ENCODE peak calls at places on chromosomes 2 and 18, in nine cellular contexts. One of them, this sample, is unnamed.

GRCh38 chr2:190183535-190183934 is 121.0 kb upstream of the MSTN start:
- DNase-seq in left lobe of liver: no peak
- DNase-seq in activated naive CD4-positive, alpha-beta T cell treated with anti-CD3 and anti-CD28 coated beads, Interleukin-2, amount 50 U/mL, for 16 hours: no peak
- DNase-seq in NCI-H2029: no peak
- DNase-seq in smooth muscle cell of the brain vasculature: no peak
- DNase-seq in activated T-helper 9 cell treated with anti-CD3 and anti-CD28 coated beads, Interleukin-2, amount 50 U/mL, for 16 hours: no peak
- DNase-seq in neuronal stem cell: no peak
- DNase-seq in T follicular helper cell: no peak
- DNase-seq in stimulated activated CD4-positive, alpha-beta T cell treated with anti-CD3 and anti-CD28 coated beads, Interleukin-4, amount 100 ng/mL, for 48 hours: no peak
- DNase-seq in this sample: no peak

GRCh38 chr2:222903234-222904220 is 42.7 kb downstream of the ACSL3 start:
- DNase-seq in NCI-H2029: peak; percentile 43
- DNase-seq in T follicular helper cell: peak; percentile 3
- DNase-seq in smooth muscle cell of the brain vasculature: peak; percentile 28
- DNase-seq in stimulated activated CD4-positive, alpha-beta T cell treated with anti-CD3 and anti-CD28 coated beads, Interleukin-4, amount 100 ng/mL, for 48 hours: peak; percentile 16
- DNase-seq in activated T-helper 9 cell treated with anti-CD3 and anti-CD28 coated beads, Interleukin-2, amount 50 U/mL, for 16 hours: no peak
- DNase-seq in activated naive CD4-positive, alpha-beta T cell treated with anti-CD3 and anti-CD28 coated beads, Interleukin-2, amount 50 U/mL, for 16 hours: peak; percentile 20
- DNase-seq in neuronal stem cell: no peak
- DNase-seq in left lobe of liver: no peak
- DNase-seq in this sample: no peak

GRCh38 chr2:11346129-11346528 is 1.7 kb upstream of the ROCK2 start:
- DNase-seq in activated T-helper 9 cell treated with anti-CD3 and anti-CD28 coated beads, Interleukin-2, amount 50 U/mL, for 16 hours: no peak
- DNase-seq in smooth muscle cell of the brain vasculature: no peak
- DNase-seq in neuronal stem cell: no peak
- DNase-seq in left lobe of liver: no peak
- DNase-seq in NCI-H2029: no peak
- DNase-seq in T follicular helper cell: no peak
- DNase-seq in stimulated activated CD4-positive, alpha-beta T cell treated with anti-CD3 and anti-CD28 coated beads, Interleukin-4, amount 100 ng/mL, for 48 hours: no peak
- DNase-seq in activated naive CD4-positive, alpha-beta T cell treated with anti-CD3 and anti-CD28 coated beads, Interleukin-2, amount 50 U/mL, for 16 hours: no peak
- DNase-seq in this sample: no peak

GRCh38 chr2:113080134-113080533 is 12.4 kb downstream of the IL1F10 start:
- DNase-seq in activated T-helper 9 cell treated with anti-CD3 and anti-CD28 coated beads, Interleukin-2, amount 50 U/mL, for 16 hours: peak; percentile 8
- DNase-seq in left lobe of liver: peak; percentile 55
- DNase-seq in stimulated activated CD4-positive, alpha-beta T cell treated with anti-CD3 and anti-CD28 coated beads, Interleukin-4, amount 100 ng/mL, for 48 hours: peak; percentile 25
- DNase-seq in NCI-H2029: no peak
- DNase-seq in T follicular helper cell: peak; percentile 4
- DNase-seq in smooth muscle cell of the brain vasculature: no peak
- DNase-seq in activated naive CD4-positive, alpha-beta T cell treated with anti-CD3 and anti-CD28 coated beads, Interleukin-2, amount 50 U/mL, for 16 hours: peak; percentile 49
- DNase-seq in neuronal stem cell: peak; percentile 55
- DNase-seq in this sample: no peak

GRCh38 chr2:236576978-236577377 is 7.4 kb downstream of the ACKR3 start:
- DNase-seq in T follicular helper cell: no peak
- DNase-seq in activated naive CD4-positive, alpha-beta T cell treated with anti-CD3 and anti-CD28 coated beads, Interleukin-2, amount 50 U/mL, for 16 hours: no peak
- DNase-seq in stimulated activated CD4-positive, alpha-beta T cell treated with anti-CD3 and anti-CD28 coated beads, Interleukin-4, amount 100 ng/mL, for 48 hours: no peak
- DNase-seq in neuronal stem cell: no peak
- DNase-seq in NCI-H2029: no peak
- DNase-seq in left lobe of liver: no peak
- DNase-seq in activated T-helper 9 cell treated with anti-CD3 and anti-CD28 coated beads, Interleukin-2, amount 50 U/mL, for 16 hours: no peak
- DNase-seq in smooth muscle cell of the brain vasculature: no peak
- DNase-seq in this sample: no peak

GRCh38 chr2:24421668-24422067 is 61.3 kb upstream of the ITSN2 start:
- DNase-seq in NCI-H2029: peak; percentile 5
- DNase-seq in left lobe of liver: peak; percentile 52
- DNase-seq in T follicular helper cell: peak; percentile 32
- DNase-seq in stimulated activated CD4-positive, alpha-beta T cell treated with anti-CD3 and anti-CD28 coated beads, Interleukin-4, amount 100 ng/mL, for 48 hours: peak; percentile 58
- DNase-seq in smooth muscle cell of the brain vasculature: no peak
- DNase-seq in activated T-helper 9 cell treated with anti-CD3 and anti-CD28 coated beads, Interleukin-2, amount 50 U/mL, for 16 hours: peak; percentile 20
- DNase-seq in neuronal stem cell: no peak
- DNase-seq in activated naive CD4-positive, alpha-beta T cell treated with anti-CD3 and anti-CD28 coated beads, Interleukin-2, amount 50 U/mL, for 16 hours: peak; percentile 58
- DNase-seq in this sample: peak; percentile 60

GRCh38 chr2:36708119-36708741 is 11.7 kb downstream of the VIT start:
- DNase-seq in NCI-H2029: no peak
- DNase-seq in left lobe of liver: no peak
- DNase-seq in activated naive CD4-positive, alpha-beta T cell treated with anti-CD3 and anti-CD28 coated beads, Interleukin-2, amount 50 U/mL, for 16 hours: no peak
- DNase-seq in activated T-helper 9 cell treated with anti-CD3 and anti-CD28 coated beads, Interleukin-2, amount 50 U/mL, for 16 hours: no peak
- DNase-seq in stimulated activated CD4-positive, alpha-beta T cell treated with anti-CD3 and anti-CD28 coated beads, Interleukin-4, amount 100 ng/mL, for 48 hours: no peak
- DNase-seq in smooth muscle cell of the brain vasculature: no peak
- DNase-seq in neuronal stem cell: no peak
- DNase-seq in T follicular helper cell: no peak
- DNase-seq in this sample: no peak

GRCh38 chr2:132417430-132418035 is 928 bp downstream of the GPR39 start:
- DNase-seq in stimulated activated CD4-positive, alpha-beta T cell treated with anti-CD3 and anti-CD28 coated beads, Interleukin-4, amount 100 ng/mL, for 48 hours: no peak
- DNase-seq in neuronal stem cell: no peak
- DNase-seq in NCI-H2029: no peak
- DNase-seq in activated naive CD4-positive, alpha-beta T cell treated with anti-CD3 and anti-CD28 coated beads, Interleukin-2, amount 50 U/mL, for 16 hours: no peak
- DNase-seq in activated T-helper 9 cell treated with anti-CD3 and anti-CD28 coated beads, Interleukin-2, amount 50 U/mL, for 16 hours: no peak
- DNase-seq in smooth muscle cell of the brain vasculature: no peak
- DNase-seq in left lobe of liver: no peak
- DNase-seq in T follicular helper cell: no peak
- DNase-seq in this sample: no peak

GRCh38 chr2:168920504-168921157 is 19.5 kb downstream of the G6PC2 start:
- DNase-seq in activated T-helper 9 cell treated with anti-CD3 and anti-CD28 coated beads, Interleukin-2, amount 50 U/mL, for 16 hours: no peak
- DNase-seq in NCI-H2029: peak; percentile 13
- DNase-seq in neuronal stem cell: peak; percentile 26
- DNase-seq in activated naive CD4-positive, alpha-beta T cell treated with anti-CD3 and anti-CD28 coated beads, Interleukin-2, amount 50 U/mL, for 16 hours: no peak
- DNase-seq in left lobe of liver: no peak
- DNase-seq in smooth muscle cell of the brain vasculature: peak; percentile 24
- DNase-seq in T follicular helper cell: no peak
- DNase-seq in stimulated activated CD4-positive, alpha-beta T cell treated with anti-CD3 and anti-CD28 coated beads, Interleukin-4, amount 100 ng/mL, for 48 hours: no peak
- DNase-seq in this sample: no peak

GRCh38 chr18:53920312-53921075 is 304.0 kb downstream of the MBD2 start:
- DNase-seq in left lobe of liver: no peak
- DNase-seq in stimulated activated CD4-positive, alpha-beta T cell treated with anti-CD3 and anti-CD28 coated beads, Interleukin-4, amount 100 ng/mL, for 48 hours: no peak
- DNase-seq in neuronal stem cell: no peak
- DNase-seq in activated naive CD4-positive, alpha-beta T cell treated with anti-CD3 and anti-CD28 coated beads, Interleukin-2, amount 50 U/mL, for 16 hours: no peak
- DNase-seq in smooth muscle cell of the brain vasculature: no peak
- DNase-seq in activated T-helper 9 cell treated with anti-CD3 and anti-CD28 coated beads, Interleukin-2, amount 50 U/mL, for 16 hours: no peak
- DNase-seq in NCI-H2029: no peak
- DNase-seq in T follicular helper cell: no peak
- DNase-seq in this sample: no peak

GRCh38 chr2:236685361-236685760 is 115.7 kb downstream of the ACKR3 start:
- DNase-seq in smooth muscle cell of the brain vasculature: no peak
- DNase-seq in T follicular helper cell: no peak
- DNase-seq in NCI-H2029: no peak
- DNase-seq in left lobe of liver: no peak
- DNase-seq in neuronal stem cell: no peak
- DNase-seq in activated T-helper 9 cell treated with anti-CD3 and anti-CD28 coated beads, Interleukin-2, amount 50 U/mL, for 16 hours: no peak
- DNase-seq in stimulated activated CD4-positive, alpha-beta T cell treated with anti-CD3 and anti-CD28 coated beads, Interleukin-4, amount 100 ng/mL, for 48 hours: no peak
- DNase-seq in activated naive CD4-positive, alpha-beta T cell treated with anti-CD3 and anti-CD28 coated beads, Interleukin-2, amount 50 U/mL, for 16 hours: no peak
- DNase-seq in this sample: no peak

GRCh38 chr2:45237850-45238542 is 228.7 kb upstream of the SIX2 start:
- DNase-seq in activated naive CD4-positive, alpha-beta T cell treated with anti-CD3 and anti-CD28 coated beads, Interleukin-2, amount 50 U/mL, for 16 hours: no peak
- DNase-seq in activated T-helper 9 cell treated with anti-CD3 and anti-CD28 coated beads, Interleukin-2, amount 50 U/mL, for 16 hours: no peak
- DNase-seq in smooth muscle cell of the brain vasculature: peak; percentile 93
- DNase-seq in NCI-H2029: no peak
- DNase-seq in stimulated activated CD4-positive, alpha-beta T cell treated with anti-CD3 and anti-CD28 coated beads, Interleukin-4, amount 100 ng/mL, for 48 hours: peak; percentile 19
- DNase-seq in neuronal stem cell: no peak
- DNase-seq in left lobe of liver: no peak
- DNase-seq in T follicular helper cell: no peak
- DNase-seq in this sample: peak; percentile 42

GRCh38 chr18:23585897-23586248 is 433 bp downstream of the NPC1 start:
- DNase-seq in T follicular helper cell: no peak
- DNase-seq in smooth muscle cell of the brain vasculature: no peak
- DNase-seq in activated naive CD4-positive, alpha-beta T cell treated with anti-CD3 and anti-CD28 coated beads, Interleukin-2, amount 50 U/mL, for 16 hours: no peak
- DNase-seq in NCI-H2029: no peak
- DNase-seq in left lobe of liver: no peak
- DNase-seq in activated T-helper 9 cell treated with anti-CD3 and anti-CD28 coated beads, Interleukin-2, amount 50 U/mL, for 16 hours: no peak
- DNase-seq in stimulated activated CD4-positive, alpha-beta T cell treated with anti-CD3 and anti-CD28 coated beads, Interleukin-4, amount 100 ng/mL, for 48 hours: no peak
- DNase-seq in neuronal stem cell: no peak
- DNase-seq in this sample: no peak

GRCh38 chr2:102258386-102259074 is 52.8 kb upstream of the IL1RL1 start:
- DNase-seq in activated T-helper 9 cell treated with anti-CD3 and anti-CD28 coated beads, Interleukin-2, amount 50 U/mL, for 16 hours: no peak
- DNase-seq in NCI-H2029: no peak
- DNase-seq in smooth muscle cell of the brain vasculature: no peak
- DNase-seq in left lobe of liver: no peak
- DNase-seq in neuronal stem cell: no peak
- DNase-seq in activated naive CD4-positive, alpha-beta T cell treated with anti-CD3 and anti-CD28 coated beads, Interleukin-2, amount 50 U/mL, for 16 hours: peak; percentile 38
- DNase-seq in stimulated activated CD4-positive, alpha-beta T cell treated with anti-CD3 and anti-CD28 coated beads, Interleukin-4, amount 100 ng/mL, for 48 hours: no peak
- DNase-seq in T follicular helper cell: no peak
- DNase-seq in this sample: no peak

GRCh38 chr2:15744820-15745219 is 153.2 kb downstream of the DDX1 start:
- DNase-seq in activated naive CD4-positive, alpha-beta T cell treated with anti-CD3 and anti-CD28 coated beads, Interleukin-2, amount 50 U/mL, for 16 hours: no peak
- DNase-seq in stimulated activated CD4-positive, alpha-beta T cell treated with anti-CD3 and anti-CD28 coated beads, Interleukin-4, amount 100 ng/mL, for 48 hours: no peak
- DNase-seq in activated T-helper 9 cell treated with anti-CD3 and anti-CD28 coated beads, Interleukin-2, amount 50 U/mL, for 16 hours: no peak
- DNase-seq in smooth muscle cell of the brain vasculature: no peak
- DNase-seq in left lobe of liver: no peak
- DNase-seq in NCI-H2029: no peak
- DNase-seq in neuronal stem cell: no peak
- DNase-seq in T follicular helper cell: no peak
- DNase-seq in this sample: no peak

GRCh38 chr2:54206596-54206995 is 49.4 kb downstream of the TSPYL6 start:
- DNase-seq in smooth muscle cell of the brain vasculature: peak; percentile 39
- DNase-seq in neuronal stem cell: no peak
- DNase-seq in stimulated activated CD4-positive, alpha-beta T cell treated with anti-CD3 and anti-CD28 coated beads, Interleukin-4, amount 100 ng/mL, for 48 hours: no peak
- DNase-seq in NCI-H2029: no peak
- DNase-seq in activated T-helper 9 cell treated with anti-CD3 and anti-CD28 coated beads, Interleukin-2, amount 50 U/mL, for 16 hours: no peak
- DNase-seq in T follicular helper cell: no peak
- DNase-seq in activated naive CD4-positive, alpha-beta T cell treated with anti-CD3 and anti-CD28 coated beads, Interleukin-2, amount 50 U/mL, for 16 hours: no peak
- DNase-seq in left lobe of liver: no peak
- DNase-seq in this sample: no peak

GRCh38 chr2:2575870-2576386 is 244.9 kb upstream of the MYT1L start:
- DNase-seq in activated T-helper 9 cell treated with anti-CD3 and anti-CD28 coated beads, Interleukin-2, amount 50 U/mL, for 16 hours: no peak
- DNase-seq in left lobe of liver: no peak
- DNase-seq in activated naive CD4-positive, alpha-beta T cell treated with anti-CD3 and anti-CD28 coated beads, Interleukin-2, amount 50 U/mL, for 16 hours: no peak
- DNase-seq in stimulated activated CD4-positive, alpha-beta T cell treated with anti-CD3 and anti-CD28 coated beads, Interleukin-4, amount 100 ng/mL, for 48 hours: no peak
- DNase-seq in NCI-H2029: no peak
- DNase-seq in neuronal stem cell: no peak
- DNase-seq in smooth muscle cell of the brain vasculature: no peak
- DNase-seq in T follicular helper cell: no peak
- DNase-seq in this sample: no peak

GRCh38 chr2:119660343-119660658 is 18.7 kb upstream of the TMEM177 start:
- DNase-seq in activated naive CD4-positive, alpha-beta T cell treated with anti-CD3 and anti-CD28 coated beads, Interleukin-2, amount 50 U/mL, for 16 hours: no peak
- DNase-seq in neuronal stem cell: no peak
- DNase-seq in smooth muscle cell of the brain vasculature: no peak
- DNase-seq in NCI-H2029: no peak
- DNase-seq in left lobe of liver: no peak
- DNase-seq in stimulated activated CD4-positive, alpha-beta T cell treated with anti-CD3 and anti-CD28 coated beads, Interleukin-4, amount 100 ng/mL, for 48 hours: no peak
- DNase-seq in activated T-helper 9 cell treated with anti-CD3 and anti-CD28 coated beads, Interleukin-2, amount 50 U/mL, for 16 hours: no peak
- DNase-seq in T follicular helper cell: no peak
- DNase-seq in this sample: no peak

GRCh38 chr2:40227200-40227599 is 224.7 kb downstream of the SLC8A1 start:
- DNase-seq in neuronal stem cell: no peak
- DNase-seq in activated T-helper 9 cell treated with anti-CD3 and anti-CD28 coated beads, Interleukin-2, amount 50 U/mL, for 16 hours: no peak
- DNase-seq in stimulated activated CD4-positive, alpha-beta T cell treated with anti-CD3 and anti-CD28 coated beads, Interleukin-4, amount 100 ng/mL, for 48 hours: no peak
- DNase-seq in left lobe of liver: no peak
- DNase-seq in activated naive CD4-positive, alpha-beta T cell treated with anti-CD3 and anti-CD28 coated beads, Interleukin-2, amount 50 U/mL, for 16 hours: no peak
- DNase-seq in T follicular helper cell: no peak
- DNase-seq in smooth muscle cell of the brain vasculature: no peak
- DNase-seq in NCI-H2029: no peak
- DNase-seq in this sample: no peak

GRCh38 chr2:138522556-138522955 is 21.0 kb downstream of the SPOPL start:
- DNase-seq in stimulated activated CD4-positive, alpha-beta T cell treated with anti-CD3 and anti-CD28 coated beads, Interleukin-4, amount 100 ng/mL, for 48 hours: no peak
- DNase-seq in left lobe of liver: no peak
- DNase-seq in neuronal stem cell: no peak
- DNase-seq in T follicular helper cell: no peak
- DNase-seq in activated naive CD4-positive, alpha-beta T cell treated with anti-CD3 and anti-CD28 coated beads, Interleukin-2, amount 50 U/mL, for 16 hours: no peak
- DNase-seq in activated T-helper 9 cell treated with anti-CD3 and anti-CD28 coated beads, Interleukin-2, amount 50 U/mL, for 16 hours: no peak
- DNase-seq in NCI-H2029: no peak
- DNase-seq in smooth muscle cell of the brain vasculature: no peak
- DNase-seq in this sample: no peak

GRCh38 chr18:8450013-8450412 is 159.2 kb upstream of the RAB12 start:
- DNase-seq in neuronal stem cell: no peak
- DNase-seq in NCI-H2029: no peak
- DNase-seq in activated naive CD4-positive, alpha-beta T cell treated with anti-CD3 and anti-CD28 coated beads, Interleukin-2, amount 50 U/mL, for 16 hours: no peak
- DNase-seq in T follicular helper cell: no peak
- DNase-seq in activated T-helper 9 cell treated with anti-CD3 and anti-CD28 coated beads, Interleukin-2, amount 50 U/mL, for 16 hours: no peak
- DNase-seq in stimulated activated CD4-positive, alpha-beta T cell treated with anti-CD3 and anti-CD28 coated beads, Interleukin-4, amount 100 ng/mL, for 48 hours: no peak
- DNase-seq in left lobe of liver: no peak
- DNase-seq in smooth muscle cell of the brain vasculature: no peak
- DNase-seq in this sample: no peak

GRCh38 chr2:191688934-191689695 is 11.2 kb downstream of the NABP1 start:
- DNase-seq in neuronal stem cell: no peak
- DNase-seq in stimulated activated CD4-positive, alpha-beta T cell treated with anti-CD3 and anti-CD28 coated beads, Interleukin-4, amount 100 ng/mL, for 48 hours: no peak
- DNase-seq in activated T-helper 9 cell treated with anti-CD3 and anti-CD28 coated beads, Interleukin-2, amount 50 U/mL, for 16 hours: no peak
- DNase-seq in left lobe of liver: no peak
- DNase-seq in NCI-H2029: no peak
- DNase-seq in smooth muscle cell of the brain vasculature: no peak
- DNase-seq in T follicular helper cell: no peak
- DNase-seq in activated naive CD4-positive, alpha-beta T cell treated with anti-CD3 and anti-CD28 coated beads, Interleukin-2, amount 50 U/mL, for 16 hours: no peak
- DNase-seq in this sample: no peak

This sample was measured in left ventricle myocardium superior.